ENCODE peak calls at places on chromosomes 3 and 15, in five cellular contexts. M, H, L, N and Y are unnamed samples.

GRCh38 chr3:52532838-52533622 is 627 bp downstream of the NT5DC2 start:
- DNase-seq in M (peak; percentile 68), H (no peak), L (peak; percentile 63), N (peak; percentile 38), Y (no peak)

GRCh38 chr3:181410870-181411269 is 300.9 kb upstream of the SOX2 start:
- DNase-seq in M (no peak), H (no peak), L (no peak), N (no peak), Y (no peak)

GRCh38 chr15:76626611-76627010 is 278.5 kb downstream of the SCAPER start:
- DNase-seq in M (no peak), H (no peak), L (no peak), N (no peak), Y (no peak)

GRCh38 chr3:183924956-183925355 is 40.3 kb upstream of the PARL start:
- DNase-seq in M (no peak), H (no peak), L (no peak), N (no peak), Y (peak; percentile 38)

GRCh38 chr3:13011369-13012227 is 61.6 kb downstream of the IQSEC1 start:
- DNase-seq in M (no peak), H (no peak), L (no peak), N (peak; percentile 78), Y (no peak)

GRCh38 chr3:18853269-18853668 is 295.0 kb upstream of the KCNH8 start:
- DNase-seq in M (no peak), H (no peak), L (peak; percentile 8), N (no peak), Y (no peak)

GRCh38 chr3:154678271-154678670 is 248.3 kb upstream of the GPR149 start:
- DNase-seq in M (no peak), H (no peak), L (no peak), N (no peak), Y (no peak)

GRCh38 chr15:33915571-33916407 is 52.5 kb upstream of the CHRM5 start:
- DNase-seq in M (no peak), H (no peak), L (peak; percentile 85), N (no peak), Y (no peak)

GRCh38 chr15:38080651-38081271 is 146.3 kb downstream of the TMCO5A start:
- DNase-seq in M (no peak), H (no peak), L (no peak), N (no peak), Y (no peak)

GRCh38 chr15:25180606-25181289 is 226.0 kb downstream of the SNRPN start:
- DNase-seq in M (peak; percentile 7), H (no peak), L (no peak), N (peak; percentile 19), Y (no peak)

GRCh38 chr15:80434926-80435720 is 30.9 kb downstream of the ARNT2 start:
- DNase-seq in M (no peak), H (no peak), L (no peak), N (no peak), Y (no peak)

GRCh38 chr15:34241376-34242350 is 16.8 kb downstream of the EMC4 start:
- DNase-seq in M (no peak), H (no peak), L (no peak), N (no peak), Y (no peak)

GRCh38 chr3:31106912-31107311 is 212.5 kb upstream of the GADL1 start:
- DNase-seq in M (no peak), H (no peak), L (no peak), N (no peak), Y (no peak)

GRCh38 chr3:148648685-148649352 is 48.9 kb upstream of the AGTR1 start:
- DNase-seq in M (no peak), H (peak; percentile 21), L (no peak), N (no peak), Y (no peak)

GRCh38 chr3:188006726-188007393 is 147.1 kb upstream of the LPP start:
- DNase-seq in M (no peak), H (no peak), L (no peak), N (no peak), Y (no peak)

GRCh38 chr3:142056656-142057330 is 92.6 kb downstream of the TFDP2 start:
- DNase-seq in M (no peak), H (no peak), L (no peak), N (no peak), Y (no peak)